ENCODE peak calls at places on chromosomes 6 and 20, in nine cellular contexts. B is BE2C, C is PC-3, S is Panc1, E is AG04450, U is heart right ventricle, Z is testis, M is HCT116, O is right atrium auricular region. J is an unnamed sample. For H3K27me3, the result is how much of the 10 kb centered on the place peaks cover.

GRCh38 chr6:114712129-114712662 is 369.4 kb upstream of the HS3ST5 start:
- DNase-seq in B (no peak), C (no peak), S (no peak), E (no peak), U (no peak), Z (no peak), M (no peak), O (no peak), J (no peak)

GRCh38 chr20:19802492-19803158 is 44.6 kb downstream of the RIN2 start:
- DNase-seq in B (no peak), C (peak), S (no peak), E (no peak), U (no peak), Z (no peak), M (peak), O (no peak), J (no peak)

GRCh38 chr20:34472246-34472925 is 43.8 kb upstream of the DYNLRB1 start:
- DNase-seq in B (no peak), C (peak), S (no peak), E (no peak), U (no peak), Z (no peak), M (peak), O (no peak), J (peak)

GRCh38 chr20:15923030-15923776 is 650.0 kb downstream of the KIF16B start:
- DNase-seq in B (no peak), C (no peak), S (no peak), E (no peak), U (no peak), Z (no peak), M (no peak), O (no peak), J (no peak)

GRCh38 chr20:4656491-4656890 is 65.2 kb upstream of the PRND start:
- DNase-seq in B (no peak), C (no peak), S (no peak), E (no peak), U (no peak), Z (no peak), M (no peak), O (no peak), J (no peak)

GRCh38 chr20:62876826-62877728 is 15.5 kb upstream of the TCFL5 start:
- DNase-seq in B (peak), C (no peak), S (no peak), E (no peak), U (peak), Z (peak), M (no peak), O (peak), J (no peak)

GRCh38 chr6:139010674-139011073 is 17.9 kb upstream of the ABRACL start:
- DNase-seq in B (no peak), C (no peak), S (no peak), E (no peak), U (no peak), Z (no peak), M (no peak), O (no peak), J (no peak)

GRCh38 chr6:49980898-49981297 is 11.5 kb upstream of the DEFB113 start:
- DNase-seq in B (no peak), C (no peak), S (no peak), E (no peak), U (no peak), Z (no peak), M (no peak), O (no peak), J (no peak)

GRCh38 chr20:38063911-38064310 is 30.4 kb downstream of the RPRD1B start:
- DNase-seq in B (no peak), C (no peak), S (no peak), E (no peak), U (no peak), Z (no peak), M (no peak), O (no peak), J (no peak)

GRCh38 chr6:88945596-88945995 is 17.8 kb downstream of the RNGTT start:
- DNase-seq in B (peak), C (no peak), S (no peak), E (no peak), U (no peak), Z (no peak), M (no peak), O (no peak), J (no peak)

GRCh38 chr6:126033696-126034095 is 47.4 kb downstream of the TRMT11 start:
- DNase-seq in B (peak), C (peak), S (no peak), E (peak), U (no peak), Z (peak), M (no peak), O (no peak), J (peak)

GRCh38 chr6:48615041-48615440 is 504.0 kb upstream of the PTCHD4 start:
- DNase-seq in B (no peak), C (peak), S (no peak), E (peak), U (no peak), Z (no peak), M (no peak), O (no peak), J (no peak)

GRCh38 chr6:1406306-1407058 is 17.1 kb downstream of the FOXF2 start:
- DNase-seq in B (no peak), C (no peak), S (no peak), E (no peak), U (no peak), Z (peak), M (no peak), O (no peak), J (peak)

GRCh38 chr6:154358019-154358545 is 1.5 kb upstream of the IPCEF1 start:
- DNase-seq in B (no peak), C (no peak), S (no peak), E (no peak), U (no peak), Z (peak), M (no peak), O (no peak), J (no peak)

GRCh38 chr6:53432318-53433161 is 83.8 kb upstream of the ELOVL5 start:
- DNase-seq in B (no peak), C (peak), S (no peak), E (peak), U (no peak), Z (no peak), M (no peak), O (no peak), J (peak)

GRCh38 chr6:112799889-112800288 is 452.8 kb downstream of the RFPL4B start:
- DNase-seq in B (no peak), C (no peak), S (no peak), E (no peak), U (no peak), Z (no peak), M (no peak), O (no peak), J (no peak)

GRCh38 chr6:137763861-137764260 is 103.2 kb upstream of the TNFAIP3 start:
- DNase-seq in B (no peak), C (no peak), S (no peak), E (no peak), U (no peak), Z (no peak), M (no peak), O (no peak), J (no peak)

GRCh38 chr6:16333580-16333979 is 95.2 kb downstream of the GMPR start:
- DNase-seq in B (no peak), C (peak), S (no peak), E (no peak), U (no peak), Z (no peak), M (no peak), O (no peak), J (no peak)

GRCh38 chr6:82711992-82712788 is 348.6 kb downstream of the TPBG start:
- DNase-seq in B (no peak), C (no peak), S (no peak), E (no peak), U (no peak), Z (no peak), M (no peak), O (peak), J (peak)

GRCh38 chr6:151370509-151371078 is 20.8 kb downstream of the ZBTB2 start:
- DNase-seq in B (no peak), C (peak), S (no peak), E (no peak), U (no peak), Z (no peak), M (no peak), O (no peak), J (no peak)

GRCh38 chr6:18391018-18391417 is 3.9 kb downstream of the RNF144B start:
- DNase-seq in B (no peak), C (no peak), S (no peak), E (no peak), U (no peak), Z (no peak), M (no peak), O (no peak), J (no peak)

GRCh38 chr6:38909020-38909730 is 139.4 kb upstream of the GLP1R start:
- DNase-seq in B (no peak), C (peak), S (no peak), E (no peak), U (no peak), Z (no peak), M (no peak), O (no peak), J (no peak)

GRCh38 chr6:133106934-133107333 is 134.2 kb upstream of the EYA4 start:
- DNase-seq in B (no peak), C (no peak), S (no peak), E (no peak), U (no peak), Z (no peak), M (no peak), O (no peak), J (no peak)

GRCh38 chr20:45229264-45230056 is 8.3 kb downstream of the SEMG2 start:
- DNase-seq in B (peak), C (peak), S (no peak), E (no peak), U (peak), Z (peak), M (peak), O (no peak), J (no peak)

GRCh38 chr20:57620274-57620990 is at the start of gene ZBP1:
- DNase-seq in B (no peak), C (no peak), S (no peak), E (no peak), U (no peak), Z (no peak), M (no peak), O (peak), J (no peak)

GRCh38 chr6:115865914-115866313 is 194.8 kb downstream of the FRK start:
- DNase-seq in B (no peak), C (no peak), S (no peak), E (no peak), U (no peak), Z (no peak), M (no peak), O (no peak), J (no peak)

GRCh38 chr20:21291026-21291425 is 12.1 kb upstream of the XRN2 start:
- DNase-seq in B (no peak), C (peak), S (peak), E (no peak), U (no peak), Z (no peak), M (no peak), O (no peak), J (no peak)

GRCh38 chr6:25332165-25332564 is 53.0 kb downstream of the CARMIL1 start:
- DNase-seq in B (no peak), C (no peak), S (no peak), E (no peak), U (no peak), Z (no peak), M (no peak), O (no peak), J (no peak)

GRCh38 chr20:22452442-22453011 is 131.8 kb downstream of the FOXA2 start:
- DNase-seq in B (no peak), C (no peak), S (no peak), E (no peak), U (no peak), Z (no peak), M (no peak), O (no peak), J (no peak)

GRCh38 chr6:125114248-125114858 is 39.2 kb upstream of the TPD52L1 start:
- DNase-seq in B (peak), C (peak), S (no peak), E (no peak), U (no peak), Z (peak), M (peak), O (no peak), J (no peak)

GRCh38 chr20:43570496-43570895 is 11.7 kb downstream of the SGK2 start:
- DNase-seq in B (no peak), C (no peak), S (no peak), E (no peak), U (no peak), Z (no peak), M (no peak), O (no peak), J (no peak)

GRCh38 chr6:154891901-154892300 is 103.2 kb upstream of the TIAM2 start:
- DNase-seq in B (no peak), C (no peak), S (no peak), E (no peak), U (no peak), Z (no peak), M (no peak), O (no peak), J (no peak)

GRCh38 chr6:74409447-74409846 is 713.4 kb downstream of the CD109 start:
- DNase-seq in B (no peak), C (peak), S (peak), E (peak), U (no peak), Z (no peak), M (peak), O (no peak), J (peak)

GRCh38 chr20:1918766-1919165 is 23.6 kb downstream of the SIRPA start:
- DNase-seq in B (no peak), C (no peak), S (no peak), E (no peak), U (peak), Z (no peak), M (no peak), O (no peak), J (no peak)

GRCh38 chr6:153138930-153139329 is 7.8 kb upstream of the RGS17 start:
- DNase-seq in B (no peak), C (no peak), S (no peak), E (no peak), U (no peak), Z (no peak), M (no peak), O (no peak), J (no peak)

GRCh38 chr6:38646166-38646565 is 6.4 kb upstream of the BTBD9 start:
- DNase-seq in B (no peak), C (no peak), S (no peak), E (no peak), U (no peak), Z (no peak), M (no peak), O (no peak), J (peak)

GRCh38 chr6:156190270-156190669 is 586.9 kb upstream of the ARID1B start:
- DNase-seq in B (peak), C (no peak), S (no peak), E (no peak), U (no peak), Z (no peak), M (no peak), O (no peak), J (no peak)

GRCh38 chr6:96015321-96015790 is 418 bp upstream of the FUT9 start:
- DNase-seq in B (peak), C (no peak), S (no peak), E (no peak), U (no peak), Z (no peak), M (no peak), O (no peak), J (no peak)

GRCh38 chr20:31705598-31706597 is 16.8 kb downstream of the BCL2L1 start:
- DNase-seq in B (no peak), C (peak), S (no peak), E (no peak), U (no peak), Z (no peak), M (no peak), O (no peak), J (no peak)

GRCh38 chr20:13263451-13263850 is 42.4 kb downstream of the ISM1 start:
- DNase-seq in B (no peak), C (no peak), S (no peak), E (no peak), U (no peak), Z (no peak), M (no peak), O (no peak), J (no peak)

GRCh38 chr20:13260620-13261279 is 39.7 kb downstream of the ISM1 start:
- DNase-seq in B (no peak), C (no peak), S (no peak), E (no peak), U (no peak), Z (no peak), M (no peak), O (no peak), J (no peak)

GRCh38 chr20:13262701-13263335 is 41.7 kb downstream of the ISM1 start:
- DNase-seq in B (no peak), C (peak), S (no peak), E (no peak), U (no peak), Z (no peak), M (no peak), O (no peak), J (no peak)

GRCh38 chr20:13261460-13262301 is 40.6 kb downstream of the ISM1 start:
- DNase-seq in B (peak), C (peak), S (peak), E (peak), U (peak), Z (peak), M (peak), O (no peak), J (no peak)

DNA sequence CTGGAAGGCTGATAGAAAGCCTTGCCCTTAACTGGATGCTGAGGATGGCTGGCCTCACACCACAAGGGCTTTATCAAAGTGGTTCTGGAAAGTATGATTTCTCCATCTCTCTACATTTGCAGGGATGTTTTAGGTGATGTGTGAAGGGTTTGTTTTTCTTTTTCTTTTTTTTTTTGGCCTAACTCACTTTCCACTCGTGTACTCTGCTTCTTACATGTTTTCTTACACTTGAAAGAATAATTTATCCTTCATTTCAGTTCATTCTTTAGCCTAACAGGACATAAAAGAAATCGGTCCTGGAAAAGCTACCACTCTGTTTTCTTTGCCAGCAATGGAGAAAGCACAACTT is 41.2 kb downstream of the ISM1 start:
- DNase-seq in B (no peak), C (no peak), S (no peak), E (no peak), U (no peak), Z (no peak), M (no peak), O (no peak), J (no peak)
- TF ChIP-seq CTCF in B (no peak), C (peak), S (peak), E (no peak), U (peak), Z (no peak), M (no peak), O (peak), J (no peak)

GRCh38 chr6:35490821-35491557 is 5.9 kb downstream of the TEAD3 start:
- DNase-seq in B (no peak), C (no peak), S (no peak), E (no peak), U (no peak), Z (no peak), M (no peak), O (no peak), J (no peak)
- H3K4me3 ChIP-seq in B (no peak), C (no peak), S (no peak), E (no peak), U (peak), Z (no peak), M (no peak), O (peak), J (no peak)

GRCh38 chr20:54138427-54138826 is 35.4 kb downstream of the CYP24A1 start:
- DNase-seq in B (no peak), C (peak), S (no peak), E (no peak), U (no peak), Z (no peak), M (no peak), O (no peak), J (no peak)
- H3K27me3 ChIP-seq in B (under half), C (under half), S (under half), E (under half), U (under half), Z (under half), M (under half), O (under half), J (under half)

DNA sequence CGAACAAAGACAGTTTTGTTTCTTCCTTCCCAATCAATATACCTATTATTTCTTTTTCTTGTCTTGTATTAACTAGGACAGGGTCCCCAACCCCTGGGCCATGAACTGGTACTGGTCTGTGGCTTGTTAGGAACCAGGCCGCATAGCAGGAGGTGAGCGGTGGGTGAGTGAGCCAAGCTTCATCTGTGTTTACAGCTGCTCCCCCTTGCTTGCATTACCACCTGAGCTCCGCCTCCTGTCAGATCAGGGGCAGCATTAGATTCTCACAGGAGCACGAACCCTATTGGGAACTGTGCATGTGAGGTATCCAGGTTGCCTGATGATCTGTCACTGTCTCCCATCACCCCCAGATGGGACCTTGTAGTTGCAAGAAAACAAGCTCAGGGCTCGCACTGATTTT is 151.9 kb downstream of the CDKAL1 start:
- DNase-seq in B (peak), C (peak), S (no peak), E (no peak), U (no peak), Z (no peak), M (no peak), O (no peak), J (no peak)
- TF ChIP-seq CTCF in B (peak), C (no peak), S (no peak), E (no peak), U (no peak), Z (no peak), M (peak), O (no peak), J (no peak)

GRCh38 chr6:5498579-5498899 is 237.2 kb downstream of the FARS2 start:
- DNase-seq in B (no peak), C (no peak), S (no peak), E (no peak), U (no peak), Z (no peak), M (no peak), O (no peak), J (no peak)
- H3K4me3 ChIP-seq in B (no peak), C (peak), S (peak), E (no peak), U (no peak), Z (no peak), M (no peak), O (no peak), J (peak)

J was measured in BJ.